ENCODE peak calls at places on chromosomes 11 and 22, in eight cellular contexts. P is adipocyte; D is NCI-H1417; J is left ventricle myocardium superior; O is left ventricle myocardium inferior; C is CD8-positive, alpha-beta memory T cell; W is lower leg skin; M is stimulated activated CD4-positive, alpha-beta T cell treated with anti-CD3 and anti-CD28 coated beads, Interleukin-12 subunit alpha, Interleukin-12 subunit beta, amount 100 ng/mL, for 4 hours. N is an unnamed sample.

GRCh38 chr11:75312346-75312745 is 39.1 kb downstream of the ARRB1 start:
- DNase-seq in P (no peak), D (no peak), J (no peak), O (no peak), C (no peak), W (no peak), M (no peak), N (no peak)

GRCh38 chr22:29016067-29016938 is 45.3 kb downstream of the C22orf31 start:
- DNase-seq in P (no peak), D (no peak), J (no peak), O (no peak), C (no peak), W (no peak), M (no peak), N (peak)

GRCh38 chr11:12512826-12513395 is 135.5 kb downstream of the PARVA start:
- DNase-seq in P (no peak), D (no peak), J (no peak), O (no peak), C (no peak), W (no peak), M (no peak), N (no peak)

GRCh38 chr11:68843703-68844312 is 2.1 kb upstream of the CPT1A start:
- DNase-seq in P (no peak), D (peak), J (peak), O (peak), C (peak), W (no peak), M (peak), N (no peak)

GRCh38 chr22:48428556-48429371 is 1398.9 kb downstream of the BRD1 start:
- DNase-seq in P (peak), D (no peak), J (no peak), O (no peak), C (no peak), W (no peak), M (no peak), N (no peak)

GRCh38 chr11:2521081-2521480 is 76.3 kb downstream of the KCNQ1 start:
- DNase-seq in P (no peak), D (no peak), J (peak), O (no peak), C (no peak), W (peak), M (no peak), N (no peak)

GRCh38 chr22:20751185-20751851 is 22.6 kb upstream of the SERPIND1 start:
- DNase-seq in P (no peak), D (no peak), J (no peak), O (no peak), C (no peak), W (no peak), M (no peak), N (no peak)

GRCh38 chr22:19805821-19806212 is 45.2 kb downstream of the TBX1 start:
- DNase-seq in P (no peak), D (no peak), J (peak), O (peak), C (no peak), W (no peak), M (no peak), N (no peak)

GRCh38 chr11:133040289-133040893 is 491.9 kb downstream of the OPCML start:
- DNase-seq in P (no peak), D (peak), J (no peak), O (no peak), C (no peak), W (no peak), M (no peak), N (no peak)